ENCODE peak calls at places on chromosomes 3 and 15, in seven cellular contexts. Y is mucosa of descending colon, M is BE2C, R is HFFc6, S is Calu3, N is neural crest cell, I is lower lobe of right lung. B is an unnamed sample.

GRCh38 chr3:139827833-139828232 is 107.2 kb upstream of the CLSTN2 start:
- DNase-seq in S (no peak), M (no peak), I (no peak), R (no peak), Y (no peak), N (no peak), B (no peak)

GRCh38 chr3:52070724-52071621 is 14.6 kb upstream of the DUSP7 start:
- DNase-seq in Y (no peak), R (no peak), I (peak), M (no peak), S (no peak), N (no peak), B (no peak)

GRCh38 chr3:76051145-76051544 is 265.8 kb upstream of the ZNF717 start:
- DNase-seq in R (no peak), M (no peak), N (no peak), I (no peak), S (no peak), Y (no peak), B (no peak)

GRCh38 chr3:37040231-37040630 is 46.9 kb downstream of the MLH1 start:
- DNase-seq in M (no peak), I (no peak), S (no peak), Y (no peak), R (peak), N (no peak), B (no peak)

GRCh38 chr15:47870956-47871625 is 153.8 kb downstream of the SEMA6D start:
- DNase-seq in M (no peak), S (no peak), R (peak), N (no peak), I (no peak), Y (no peak), B (no peak)

GRCh38 chr3:182904164-182904563 is 76.2 kb downstream of the DCUN1D1 start:
- DNase-seq in S (no peak), Y (no peak), I (no peak), R (no peak), N (no peak), M (no peak), B (no peak)

GRCh38 chr15:94968133-94968532 is 736.8 kb downstream of the MCTP2 start:
- DNase-seq in S (no peak), I (no peak), R (no peak), N (no peak), Y (no peak), M (no peak), B (no peak)

GRCh38 chr3:18012464-18012863 is 270.0 kb upstream of the TBC1D5 start:
- DNase-seq in R (no peak), N (no peak), S (no peak), I (no peak), M (no peak), Y (no peak), B (no peak)

GRCh38 chr3:67311440-67311839 is 313.3 kb downstream of the KBTBD8 start:
- DNase-seq in N (no peak), Y (no peak), M (no peak), R (no peak), S (no peak), I (no peak), B (no peak)

GRCh38 chr3:101518421-101518871 is 5.4 kb upstream of the SENP7 start:
- DNase-seq in Y (no peak), M (no peak), I (no peak), N (no peak), R (no peak), S (no peak), B (no peak)

GRCh38 chr3:41575754-41576153 is 376.4 kb downstream of the CTNNB1 start:
- DNase-seq in N (no peak), R (no peak), Y (no peak), M (peak), S (no peak), I (no peak), B (no peak)

GRCh38 chr15:34795267-34796081 is at the start of gene ACTC1:
- DNase-seq in N (peak), S (peak), I (no peak), R (peak), M (no peak), Y (no peak), B (no peak)

GRCh38 chr15:59649603-59650002 is 7.7 kb downstream of the GTF2A2 start:
- DNase-seq in Y (no peak), S (no peak), M (no peak), I (no peak), N (no peak), R (no peak), B (no peak)

GRCh38 chr3:15281817-15282216 is 50.6 kb downstream of the SH3BP5 start:
- DNase-seq in N (no peak), S (no peak), R (no peak), M (no peak), Y (no peak), I (no peak), B (no peak)

GRCh38 chr3:169146866-169147245 is 516.7 kb downstream of the MECOM start:
- DNase-seq in M (no peak), I (no peak), N (no peak), Y (no peak), R (no peak), S (no peak), B (no peak)

GRCh38 chr3:159187706-159188105 is 385.9 kb downstream of the MFSD1 start:
- DNase-seq in I (no peak), S (no peak), Y (no peak), N (no peak), M (peak), R (no peak), B (no peak)

GRCh38 chr3:46491089-46492070 is 6.4 kb upstream of the RTP3 start:
- DNase-seq in R (no peak), N (no peak), I (no peak), S (no peak), M (no peak), Y (no peak), B (no peak)

GRCh38 chr3:123724306-123724705 is 139.5 kb upstream of the HACD2 start:
- DNase-seq in R (peak), Y (no peak), S (no peak), N (no peak), I (no peak), M (no peak), B (no peak)

GRCh38 chr3:36812240-36812639 is 47.9 kb upstream of the DCLK3 start:
- DNase-seq in M (no peak), S (peak), Y (no peak), I (no peak), R (no peak), N (no peak), B (peak)

GRCh38 chr3:49689046-49689886 is at the start of the genes MST1 and RNF123:
- DNase-seq in M (peak), N (peak), I (peak), S (peak), R (peak), Y (peak), B (peak)

GRCh38 chr3:7074217-7074616 is 213.3 kb downstream of the GRM7 start:
- DNase-seq in N (no peak), S (no peak), R (no peak), I (no peak), Y (no peak), M (no peak), B (no peak)

GRCh38 chr15:57703387-57703786 is 3.1 kb upstream of the POLR2M start:
- DNase-seq in Y (no peak), N (no peak), S (no peak), R (peak), M (no peak), I (no peak), B (no peak)

GRCh38 chr3:183895296-183895695 is 10.6 kb upstream of the PARL start:
- DNase-seq in R (peak), M (peak), N (no peak), I (no peak), Y (no peak), S (peak), B (no peak)

GRCh38 chr3:58260261-58260731 is 22.7 kb downstream of the ABHD6 start:
- DNase-seq in R (peak), S (no peak), I (no peak), Y (no peak), M (no peak), N (no peak), B (no peak)

GRCh38 chr3:187941848-187942194 is 196.6 kb upstream of the BCL6 start:
- DNase-seq in R (no peak), M (no peak), Y (no peak), N (no peak), I (no peak), S (no peak), B (no peak)

GRCh38 chr15:67433495-67434099 is 87.3 kb upstream of the C15orf61 start:
- DNase-seq in S (peak), I (no peak), M (peak), Y (peak), R (peak), N (peak), B (no peak)

GRCh38 chr15:44075535-44075934 is 119.5 kb downstream of the FRMD5 start:
- DNase-seq in Y (no peak), S (no peak), N (no peak), R (peak), I (no peak), M (no peak), B (no peak)

GRCh38 chr3:192303235-192303634 is 424.1 kb downstream of the FGF12 start:
- DNase-seq in N (no peak), Y (no peak), M (no peak), I (no peak), R (no peak), S (no peak), B (no peak)

GRCh38 chr3:146189519-146190173 is 28.7 kb upstream of the PLOD2 start:
- DNase-seq in I (no peak), Y (no peak), S (peak), N (peak), R (peak), M (peak), B (no peak)

GRCh38 chr3:45534580-45535080 is 59.9 kb upstream of the LIMD1 start:
- DNase-seq in R (no peak), Y (no peak), S (no peak), M (no peak), I (no peak), N (no peak), B (no peak)

GRCh38 chr3:116288480-116288879 is 156.8 kb downstream of the LSAMP start:
- DNase-seq in S (no peak), Y (no peak), M (no peak), R (no peak), I (no peak), N (no peak), B (no peak)

GRCh38 chr3:13540332-13540995 is 8.5 kb upstream of the FBLN2 start:
- DNase-seq in S (no peak), N (no peak), Y (no peak), R (no peak), I (no peak), M (no peak), B (no peak)

GRCh38 chr15:27222479-27222878 is 251.5 kb downstream of the GABRG3 start:
- DNase-seq in Y (no peak), S (no peak), I (no peak), N (no peak), R (no peak), M (peak), B (no peak)

GRCh38 chr3:196624907-196625306 is 14.6 kb upstream of the NRROS start:
- DNase-seq in R (no peak), M (no peak), S (no peak), I (peak), N (no peak), Y (no peak), B (no peak)

GRCh38 chr3:195312714-195313113 is 41.8 kb upstream of the XXYLT1 start:
- DNase-seq in I (no peak), M (no peak), S (no peak), Y (no peak), N (no peak), R (no peak), B (no peak)

GRCh38 chr15:32851619-32852416 is 134.0 kb downstream of the GREM1 start:
- DNase-seq in R (peak), S (no peak), N (no peak), Y (no peak), I (no peak), M (no peak), B (no peak)

GRCh38 chr15:94086360-94086759 is 145.0 kb upstream of the MCTP2 start:
- DNase-seq in I (no peak), Y (no peak), N (no peak), R (peak), S (no peak), M (no peak), B (no peak)

GRCh38 chr3:84977021-84977420 is 18.2 kb downstream of the CADM2 start:
- DNase-seq in I (no peak), S (no peak), M (no peak), R (no peak), N (no peak), Y (no peak), B (no peak)
- TF ChIP-seq CTCF in I (no peak), S (no peak), M (no peak), R (no peak), N (no peak), Y (no peak), B (no peak)

GRCh38 chr15:39125904-39126303 is 455.0 kb upstream of the THBS1 start:
- DNase-seq in N (peak), Y (peak), M (peak), I (no peak), R (peak), S (peak), B (no peak)
- TF ChIP-seq CTCF in N (peak), Y (peak), M (peak), I (peak), R (peak), S (peak), B (peak)

GRCh38 chr15:55799287-55800212 is 56.6 kb upstream of the PRTG start:
- DNase-seq in I (peak), R (peak), Y (peak), S (peak), N (peak), M (peak), B (peak)
- TF ChIP-seq CTCF in I (peak), R (peak), Y (no peak), S (peak), N (peak), M (peak), B (peak)

GRCh38 chr3:108091498-108092259 is 848 bp upstream of the CD47 start:
- DNase-seq in I (peak), R (no peak), N (no peak), M (peak), Y (no peak), S (no peak), B (peak)
- TF ChIP-seq CTCF in I (no peak), R (no peak), N (no peak), M (no peak), Y (no peak), S (no peak), B (no peak)

GRCh38 chr3:56802411-56802745 is 629 bp upstream of the ARHGEF3 start:
- DNase-seq in N (no peak), I (no peak), R (no peak), M (no peak), S (no peak), Y (no peak), B (no peak)
- TF ChIP-seq CTCF in N (peak), I (no peak), R (no peak), M (no peak), S (no peak), Y (no peak), B (no peak)

GRCh38 chr3:118912188-118912587 is 122.5 kb downstream of the IGSF11 start:
- DNase-seq in N (no peak), I (no peak), M (no peak), S (no peak), R (no peak), Y (no peak), B (no peak)
- TF ChIP-seq CTCF in N (no peak), I (no peak), M (no peak), S (no peak), R (no peak), Y (no peak), B (no peak)

GRCh38 chr3:64232821-64233220 is 7.6 kb upstream of the PRICKLE2 start:
- DNase-seq in R (no peak), I (no peak), Y (no peak), S (no peak), M (no peak), N (no peak), B (no peak)
- TF ChIP-seq CTCF in R (no peak), I (no peak), Y (no peak), S (no peak), M (no peak), N (no peak), B (no peak)

GRCh38 chr3:167840247-167840646 is 104.7 kb downstream of the SERPINI1 start:
- DNase-seq in N (no peak), M (no peak), S (no peak), Y (no peak), R (no peak), I (no peak), B (no peak)

GRCh38 chr3:167835359-167835758 is 99.8 kb downstream of the SERPINI1 start:
- DNase-seq in R (no peak), M (no peak), Y (no peak), N (no peak), I (no peak), S (no peak), B (no peak)

GRCh38 chr3:167835953-167836352 is 100.4 kb downstream of the SERPINI1 start:
- DNase-seq in N (no peak), I (no peak), R (no peak), S (no peak), Y (no peak), M (no peak), B (no peak)

GRCh38 chr3:167839460-167839859 is 103.9 kb downstream of the SERPINI1 start:
- DNase-seq in I (no peak), S (no peak), M (no peak), N (no peak), Y (no peak), R (no peak), B (no peak)

GRCh38 chr3:167837430-167837829 is 101.9 kb downstream of the SERPINI1 start:
- DNase-seq in N (no peak), I (no peak), Y (no peak), M (no peak), R (no peak), S (no peak), B (no peak)
- TF ChIP-seq CTCF in N (peak), I (no peak), Y (no peak), M (no peak), R (peak), S (no peak), B (no peak)

B was measured in Caco-2.